ENCODE peak calls at places on chromosome 13, in nine cellular contexts. One of them, this sample, is unnamed.
A peak's percentile ranks its signal among the peaks of the same experiment; 100 is the strongest.

GRCh38 chr13:76879211-76879875 is 6.9 kb downstream of the KCTD12 start:
- DNase-seq in NCI-H510A: no peak
- DNase-seq in ovary: peak; percentile 25
- DNase-seq in NCI-H1105 treated with DMSO at 0.1 percent for 48 hours: no peak
- DNase-seq in GM19239: peak; percentile 36
- DNase-seq in aorta: peak; percentile 92
- DNase-seq in stimulated activated CD4-positive, alpha-beta T cell treated with anti-CD3 and anti-CD28 coated beads, Interleukin-4, amount 100 ng/mL, for 24 hours: peak; percentile 55
- DNase-seq in body of pancreas: peak; percentile 28
- DNase-seq in activated CD4-positive, alpha-beta T cell treated with anti-CD3 and anti-CD28 coated beads, Interleukin-2, amount 10 ng/mL, durations not matched to agents 7 days and 5 days: peak; percentile 64
- DNase-seq in this sample: peak; percentile 53

GRCh38 chr13:23289917-23290357 is 109.2 kb downstream of the SGCG start:
- DNase-seq in activated CD4-positive, alpha-beta T cell treated with anti-CD3 and anti-CD28 coated beads, Interleukin-2, amount 10 ng/mL, durations not matched to agents 7 days and 5 days: no peak
- DNase-seq in aorta: no peak
- DNase-seq in NCI-H1105 treated with DMSO at 0.1 percent for 48 hours: peak; percentile 88
- DNase-seq in GM19239: no peak
- DNase-seq in NCI-H510A: no peak
- DNase-seq in stimulated activated CD4-positive, alpha-beta T cell treated with anti-CD3 and anti-CD28 coated beads, Interleukin-4, amount 100 ng/mL, for 24 hours: no peak
- DNase-seq in ovary: no peak
- DNase-seq in body of pancreas: no peak
- DNase-seq in this sample: no peak

GRCh38 chr13:48801255-48801654 is 147.5 kb downstream of the CYSLTR2 start:
- DNase-seq in activated CD4-positive, alpha-beta T cell treated with anti-CD3 and anti-CD28 coated beads, Interleukin-2, amount 10 ng/mL, durations not matched to agents 7 days and 5 days: no peak
- DNase-seq in NCI-H1105 treated with DMSO at 0.1 percent for 48 hours: no peak
- DNase-seq in GM19239: no peak
- DNase-seq in NCI-H510A: no peak
- DNase-seq in aorta: no peak
- DNase-seq in body of pancreas: no peak
- DNase-seq in stimulated activated CD4-positive, alpha-beta T cell treated with anti-CD3 and anti-CD28 coated beads, Interleukin-4, amount 100 ng/mL, for 24 hours: no peak
- DNase-seq in ovary: no peak
- DNase-seq in this sample: no peak

GRCh38 chr13:26228080-26228479 is 6.0 kb upstream of the RNF6 start:
- DNase-seq in stimulated activated CD4-positive, alpha-beta T cell treated with anti-CD3 and anti-CD28 coated beads, Interleukin-4, amount 100 ng/mL, for 24 hours: no peak
- DNase-seq in ovary: no peak
- DNase-seq in GM19239: no peak
- DNase-seq in body of pancreas: no peak
- DNase-seq in activated CD4-positive, alpha-beta T cell treated with anti-CD3 and anti-CD28 coated beads, Interleukin-2, amount 10 ng/mL, durations not matched to agents 7 days and 5 days: no peak
- DNase-seq in NCI-H510A: no peak
- DNase-seq in NCI-H1105 treated with DMSO at 0.1 percent for 48 hours: no peak
- DNase-seq in aorta: no peak
- DNase-seq in this sample: no peak

GRCh38 chr13:24053505-24054251 is 106.8 kb upstream of the SPATA13 start:
- DNase-seq in ovary: peak; percentile 72
- DNase-seq in activated CD4-positive, alpha-beta T cell treated with anti-CD3 and anti-CD28 coated beads, Interleukin-2, amount 10 ng/mL, durations not matched to agents 7 days and 5 days: peak; percentile 71
- DNase-seq in NCI-H510A: peak; percentile 12
- DNase-seq in GM19239: peak; percentile 83
- DNase-seq in aorta: no peak
- DNase-seq in stimulated activated CD4-positive, alpha-beta T cell treated with anti-CD3 and anti-CD28 coated beads, Interleukin-4, amount 100 ng/mL, for 24 hours: peak; percentile 66
- DNase-seq in body of pancreas: peak; percentile 82
- DNase-seq in NCI-H1105 treated with DMSO at 0.1 percent for 48 hours: peak; percentile 45
- DNase-seq in this sample: peak; percentile 78

GRCh38 chr13:30111810-30112209 is 195.5 kb downstream of the KATNAL1 start:
- DNase-seq in aorta: no peak
- DNase-seq in GM19239: peak; percentile 23
- DNase-seq in NCI-H510A: no peak
- DNase-seq in activated CD4-positive, alpha-beta T cell treated with anti-CD3 and anti-CD28 coated beads, Interleukin-2, amount 10 ng/mL, durations not matched to agents 7 days and 5 days: peak; percentile 20
- DNase-seq in body of pancreas: no peak
- DNase-seq in ovary: no peak
- DNase-seq in NCI-H1105 treated with DMSO at 0.1 percent for 48 hours: no peak
- DNase-seq in stimulated activated CD4-positive, alpha-beta T cell treated with anti-CD3 and anti-CD28 coated beads, Interleukin-4, amount 100 ng/mL, for 24 hours: no peak
- DNase-seq in this sample: peak; percentile 41

GRCh38 chr13:31437975-31438374 is 238.2 kb downstream of the B3GLCT start:
- DNase-seq in NCI-H510A: no peak
- DNase-seq in stimulated activated CD4-positive, alpha-beta T cell treated with anti-CD3 and anti-CD28 coated beads, Interleukin-4, amount 100 ng/mL, for 24 hours: no peak
- DNase-seq in NCI-H1105 treated with DMSO at 0.1 percent for 48 hours: no peak
- DNase-seq in activated CD4-positive, alpha-beta T cell treated with anti-CD3 and anti-CD28 coated beads, Interleukin-2, amount 10 ng/mL, durations not matched to agents 7 days and 5 days: no peak
- DNase-seq in GM19239: no peak
- DNase-seq in body of pancreas: no peak
- DNase-seq in ovary: no peak
- DNase-seq in aorta: no peak
- DNase-seq in this sample: no peak

GRCh38 chr13:50075619-50076097 is 60.4 kb downstream of the KCNRG start:
- DNase-seq in stimulated activated CD4-positive, alpha-beta T cell treated with anti-CD3 and anti-CD28 coated beads, Interleukin-4, amount 100 ng/mL, for 24 hours: no peak
- DNase-seq in aorta: no peak
- DNase-seq in GM19239: no peak
- DNase-seq in body of pancreas: no peak
- DNase-seq in activated CD4-positive, alpha-beta T cell treated with anti-CD3 and anti-CD28 coated beads, Interleukin-2, amount 10 ng/mL, durations not matched to agents 7 days and 5 days: no peak
- DNase-seq in NCI-H510A: no peak
- DNase-seq in NCI-H1105 treated with DMSO at 0.1 percent for 48 hours: no peak
- DNase-seq in ovary: no peak
- DNase-seq in this sample: no peak

GRCh38 chr13:109494955-109495354 is 291.4 kb downstream of the IRS2 start:
- DNase-seq in NCI-H1105 treated with DMSO at 0.1 percent for 48 hours: no peak
- DNase-seq in aorta: no peak
- DNase-seq in ovary: no peak
- DNase-seq in body of pancreas: no peak
- DNase-seq in activated CD4-positive, alpha-beta T cell treated with anti-CD3 and anti-CD28 coated beads, Interleukin-2, amount 10 ng/mL, durations not matched to agents 7 days and 5 days: no peak
- DNase-seq in NCI-H510A: no peak
- DNase-seq in stimulated activated CD4-positive, alpha-beta T cell treated with anti-CD3 and anti-CD28 coated beads, Interleukin-4, amount 100 ng/mL, for 24 hours: no peak
- DNase-seq in GM19239: no peak
- DNase-seq in this sample: no peak

GRCh38 chr13:91056746-91057145 is 290.7 kb upstream of the MIR17HG start:
- DNase-seq in body of pancreas: no peak
- DNase-seq in aorta: no peak
- DNase-seq in activated CD4-positive, alpha-beta T cell treated with anti-CD3 and anti-CD28 coated beads, Interleukin-2, amount 10 ng/mL, durations not matched to agents 7 days and 5 days: no peak
- DNase-seq in GM19239: no peak
- DNase-seq in stimulated activated CD4-positive, alpha-beta T cell treated with anti-CD3 and anti-CD28 coated beads, Interleukin-4, amount 100 ng/mL, for 24 hours: no peak
- DNase-seq in ovary: no peak
- DNase-seq in NCI-H1105 treated with DMSO at 0.1 percent for 48 hours: no peak
- DNase-seq in NCI-H510A: no peak
- DNase-seq in this sample: peak; percentile 7

GRCh38 chr13:34913040-34913439 is 29.0 kb upstream of the NBEA start:
- DNase-seq in aorta: no peak
- DNase-seq in stimulated activated CD4-positive, alpha-beta T cell treated with anti-CD3 and anti-CD28 coated beads, Interleukin-4, amount 100 ng/mL, for 24 hours: no peak
- DNase-seq in body of pancreas: no peak
- DNase-seq in GM19239: no peak
- DNase-seq in ovary: no peak
- DNase-seq in activated CD4-positive, alpha-beta T cell treated with anti-CD3 and anti-CD28 coated beads, Interleukin-2, amount 10 ng/mL, durations not matched to agents 7 days and 5 days: no peak
- DNase-seq in NCI-H1105 treated with DMSO at 0.1 percent for 48 hours: no peak
- DNase-seq in NCI-H510A: peak; percentile 2
- DNase-seq in this sample: no peak

GRCh38 chr13:104106705-104107393 is 1040.6 kb upstream of the SLC10A2 start:
- DNase-seq in NCI-H510A: no peak
- DNase-seq in activated CD4-positive, alpha-beta T cell treated with anti-CD3 and anti-CD28 coated beads, Interleukin-2, amount 10 ng/mL, durations not matched to agents 7 days and 5 days: no peak
- DNase-seq in NCI-H1105 treated with DMSO at 0.1 percent for 48 hours: no peak
- DNase-seq in GM19239: no peak
- DNase-seq in body of pancreas: peak; percentile 22
- DNase-seq in ovary: no peak
- DNase-seq in stimulated activated CD4-positive, alpha-beta T cell treated with anti-CD3 and anti-CD28 coated beads, Interleukin-4, amount 100 ng/mL, for 24 hours: no peak
- DNase-seq in aorta: no peak
- DNase-seq in this sample: no peak

GRCh38 chr13:110652231-110652730 is 36.9 kb downstream of the NAXD start:
- DNase-seq in stimulated activated CD4-positive, alpha-beta T cell treated with anti-CD3 and anti-CD28 coated beads, Interleukin-4, amount 100 ng/mL, for 24 hours: no peak
- DNase-seq in NCI-H510A: no peak
- DNase-seq in GM19239: no peak
- DNase-seq in body of pancreas: no peak
- DNase-seq in aorta: no peak
- DNase-seq in ovary: no peak
- DNase-seq in activated CD4-positive, alpha-beta T cell treated with anti-CD3 and anti-CD28 coated beads, Interleukin-2, amount 10 ng/mL, durations not matched to agents 7 days and 5 days: no peak
- DNase-seq in NCI-H1105 treated with DMSO at 0.1 percent for 48 hours: no peak
- DNase-seq in this sample: no peak

GRCh38 chr13:44573071-44573470 is 3.1 kb downstream of the TSC22D1 start:
- DNase-seq in ovary: no peak
- DNase-seq in NCI-H1105 treated with DMSO at 0.1 percent for 48 hours: no peak
- DNase-seq in activated CD4-positive, alpha-beta T cell treated with anti-CD3 and anti-CD28 coated beads, Interleukin-2, amount 10 ng/mL, durations not matched to agents 7 days and 5 days: no peak
- DNase-seq in aorta: no peak
- DNase-seq in NCI-H510A: no peak
- DNase-seq in body of pancreas: no peak
- DNase-seq in GM19239: no peak
- DNase-seq in stimulated activated CD4-positive, alpha-beta T cell treated with anti-CD3 and anti-CD28 coated beads, Interleukin-4, amount 100 ng/mL, for 24 hours: no peak
- DNase-seq in this sample: no peak

GRCh38 chr13:99027260-99027659 is 49.4 kb upstream of the DOCK9 start:
- DNase-seq in activated CD4-positive, alpha-beta T cell treated with anti-CD3 and anti-CD28 coated beads, Interleukin-2, amount 10 ng/mL, durations not matched to agents 7 days and 5 days: no peak
- DNase-seq in body of pancreas: no peak
- DNase-seq in NCI-H510A: no peak
- DNase-seq in stimulated activated CD4-positive, alpha-beta T cell treated with anti-CD3 and anti-CD28 coated beads, Interleukin-4, amount 100 ng/mL, for 24 hours: peak; percentile 32
- DNase-seq in aorta: no peak
- DNase-seq in NCI-H1105 treated with DMSO at 0.1 percent for 48 hours: no peak
- DNase-seq in ovary: no peak
- DNase-seq in GM19239: no peak
- DNase-seq in this sample: no peak

GRCh38 chr13:40406405-40407138 is 259.9 kb downstream of the FOXO1 start:
- DNase-seq in body of pancreas: no peak
- DNase-seq in activated CD4-positive, alpha-beta T cell treated with anti-CD3 and anti-CD28 coated beads, Interleukin-2, amount 10 ng/mL, durations not matched to agents 7 days and 5 days: no peak
- DNase-seq in NCI-H510A: no peak
- DNase-seq in GM19239: no peak
- DNase-seq in aorta: no peak
- DNase-seq in ovary: no peak
- DNase-seq in NCI-H1105 treated with DMSO at 0.1 percent for 48 hours: no peak
- DNase-seq in stimulated activated CD4-positive, alpha-beta T cell treated with anti-CD3 and anti-CD28 coated beads, Interleukin-4, amount 100 ng/mL, for 24 hours: no peak
- DNase-seq in this sample: no peak

This sample was measured in GM10248.